ENCODE peak calls at places on chromosomes 5 and 9, in five cellular contexts. C, T, I, P and G are unnamed samples.

GRCh38 chr9:19074836-19075235 is 25.6 kb downstream of the RRAGA start:
- DNase-seq in T (no peak), I (no peak), C (no peak), P (no peak), G (no peak)

GRCh38 chr9:17536027-17536426 is 42.8 kb upstream of the SH3GL2 start:
- DNase-seq in T (no peak), C (no peak), I (no peak), P (no peak), G (no peak)

GRCh38 chr5:86983208-86983607 is 284.5 kb upstream of the RASA1 start:
- DNase-seq in P (no peak), T (no peak), I (no peak), C (no peak), G (no peak)

GRCh38 chr9:111108946-111109345 is 70.7 kb upstream of the LPAR1 start:
- DNase-seq in P (no peak), I (no peak), T (no peak), C (no peak), G (peak)

GRCh38 chr5:62719061-62719730 is 140.6 kb downstream of the LRRC70 start:
- DNase-seq in T (no peak), I (no peak), P (no peak), C (no peak), G (no peak)

GRCh38 chr5:134464988-134465855 is 53.5 kb upstream of the CDKN2AIPNL start:
- DNase-seq in I (no peak), P (no peak), C (no peak), T (peak), G (no peak)

GRCh38 chr9:35940474-35941467 is 17.2 kb downstream of the OR2S2 start:
- DNase-seq in T (no peak), I (no peak), C (no peak), P (no peak), G (no peak)

GRCh38 chr5:98110270-98110669 is 663.2 kb upstream of the RGMB start:
- DNase-seq in I (no peak), T (no peak), C (no peak), P (no peak), G (peak)

GRCh38 chr9:127927457-127928231 is 2.9 kb downstream of the PIP5KL1 start:
- DNase-seq in I (peak), T (no peak), C (peak), P (no peak), G (no peak)

GRCh38 chr5:14879985-14880589 is 8.5 kb upstream of the ANKH start:
- DNase-seq in I (no peak), C (no peak), T (no peak), P (no peak), G (no peak)

GRCh38 chr5:81239613-81240012 is 6.5 kb downstream of the CKMT2 start:
- DNase-seq in I (no peak), P (no peak), C (no peak), T (no peak), G (no peak)

GRCh38 chr5:134409321-134409720 is 2.4 kb downstream of the CDKN2AIPNL start:
- DNase-seq in T (no peak), I (no peak), C (no peak), P (no peak), G (no peak)

GRCh38 chr9:79154806-79155205 is 417.0 kb upstream of the TLE4 start:
- DNase-seq in C (no peak), P (peak), T (no peak), I (no peak), G (no peak)

GRCh38 chr5:90685425-90686022 is 126.9 kb downstream of the ADGRV1 start:
- DNase-seq in C (no peak), T (no peak), P (no peak), I (no peak), G (no peak)

GRCh38 chr5:144167998-144168397 is 2.5 kb downstream of the YIPF5 start:
- DNase-seq in C (no peak), P (no peak), I (no peak), T (no peak), G (no peak)

GRCh38 chr5:117623042-117623815 is 1048.6 kb upstream of the SEMA6A start:
- DNase-seq in I (no peak), P (no peak), C (no peak), T (no peak), G (no peak)

GRCh38 chr9:36126016-36126786 is 10.3 kb upstream of the GLIPR2 start:
- DNase-seq in I (no peak), C (no peak), P (no peak), T (no peak), G (no peak)

GRCh38 chr5:171534009-171534895 is 114.8 kb downstream of the FGF18 start:
- DNase-seq in T (no peak), C (no peak), P (no peak), I (no peak), G (no peak)

GRCh38 chr9:99003308-99003707 is 59.6 kb downstream of the COL15A1 start:
- DNase-seq in I (no peak), P (no peak), C (no peak), T (no peak), G (no peak)

GRCh38 chr5:141369994-141370848 is at the start of gene PCDHGB3:
- DNase-seq in C (peak), T (no peak), I (no peak), P (no peak), G (no peak)

GRCh38 chr5:174714751-174715150 is 9.6 kb upstream of the MSX2 start:
- DNase-seq in T (no peak), I (no peak), C (no peak), P (no peak), G (no peak)

GRCh38 chr5:115351356-115352195 is 55.1 kb upstream of the CCDC112 start:
- DNase-seq in I (no peak), C (no peak), P (no peak), T (no peak), G (no peak)

GRCh38 chr9:78694950-78695349 is 398.0 kb downstream of the PSAT1 start:
- DNase-seq in T (no peak), P (no peak), C (no peak), I (no peak), G (no peak)

GRCh38 chr9:99822596-99823391 is 1.1 kb downstream of the NR4A3 start:
- DNase-seq in T (no peak), C (peak), P (no peak), I (peak), G (no peak)